ENCODE peak calls at places on chromosomes 16 and 17, in four cellular contexts. Z, K, C and D are unnamed samples.

GRCh38 chr17:47855737-47856136 is 4.8 kb upstream of the SP6 start:
- DNase-seq in K (no peak), C (no peak), Z (no peak), D (no peak)

GRCh38 chr16:74954763-74955162 is 30.2 kb downstream of the WDR59 start:
- DNase-seq in Z (no peak), C (no peak), K (no peak), D (no peak)

GRCh38 chr16:8888951-8889892 is 7.1 kb downstream of the LITAFD start:
- DNase-seq in K (no peak), C (no peak), Z (no peak), D (no peak)

GRCh38 chr16:81836279-81837054 is 57.4 kb downstream of the PLCG2 start:
- DNase-seq in C (no peak), Z (no peak), K (no peak), D (no peak)

GRCh38 chr17:63914471-63914870 is 3.4 kb upstream of the CSHL1 start:
- DNase-seq in K (no peak), Z (no peak), C (no peak), D (no peak)

GRCh38 chr17:40004712-40005111 is 10.5 kb upstream of the CSF3 start:
- DNase-seq in Z (no peak), K (no peak), C (no peak), D (no peak)

GRCh38 chr16:12545792-12546342 is 257.8 kb downstream of the CPPED1 start:
- DNase-seq in K (no peak), C (no peak), Z (no peak), D (no peak)

GRCh38 chr17:61862105-61862574 is 1.2 kb downstream of the BRIP1 start:
- DNase-seq in Z (no peak), C (no peak), K (peak), D (no peak)

GRCh38 chr16:56684926-56685590 is 2.8 kb downstream of the MT1X start:
- DNase-seq in K (no peak), Z (no peak), C (no peak), D (no peak)

GRCh38 chr16:85733155-85733838 is 17.6 kb downstream of the C16orf74 start:
- DNase-seq in Z (no peak), C (no peak), K (no peak), D (peak)

GRCh38 chr17:65515512-65515911 is 45.9 kb downstream of the AXIN2 start:
- DNase-seq in C (no peak), K (peak), Z (no peak), D (no peak)

GRCh38 chr17:3920940-3921852 is 4.9 kb upstream of the P2RX1 start:
- DNase-seq in C (no peak), Z (no peak), K (no peak), D (no peak)

GRCh38 chr17:40548982-40549680 is 16.1 kb downstream of the CCR7 start:
- DNase-seq in K (no peak), Z (no peak), C (peak), D (no peak)

GRCh38 chr17:76672270-76672851 is 28.8 kb upstream of the ST6GALNAC1 start:
- DNase-seq in K (peak), Z (peak), C (no peak), D (no peak)

GRCh38 chr16:67396159-67396774 is 3.0 kb upstream of the TPPP3 start:
- DNase-seq in Z (peak), K (peak), C (peak), D (no peak)

GRCh38 chr17:80516533-80516932 is 28.1 kb upstream of the RPTOR start:
- DNase-seq in K (no peak), C (no peak), Z (no peak), D (no peak)

GRCh38 chr17:12365805-12366204 is 299.9 kb upstream of the MYOCD start:
- DNase-seq in K (no peak), C (no peak), Z (no peak), D (no peak)

GRCh38 chr17:49691086-49691676 is 13.3 kb upstream of the SPOP start:
- DNase-seq in Z (no peak), C (no peak), K (no peak), D (no peak)

GRCh38 chr17:28949185-28950016 is 1.9 kb downstream of the PHF12 start:
- DNase-seq in K (no peak), Z (no peak), C (peak), D (no peak)

GRCh38 chr17:2233441-2233947 is 70.1 kb downstream of the SMG6 start:
- DNase-seq in C (no peak), K (no peak), Z (no peak), D (no peak)

GRCh38 chr17:17030515-17031211 is 11.6 kb upstream of the MPRIP start:
- DNase-seq in Z (no peak), C (no peak), K (no peak), D (no peak)

GRCh38 chr17:74925242-74925641 is 1.2 kb downstream of the OTOP2 start:
- DNase-seq in C (no peak), K (no peak), Z (no peak), D (no peak)

GRCh38 chr16:57997528-57998265 is 2.8 kb downstream of the ZNF319 start:
- DNase-seq in C (no peak), Z (no peak), K (no peak), D (no peak)

GRCh38 chr17:80780381-80781187 is 211.1 kb upstream of the CHMP6 start:
- DNase-seq in K (no peak), C (no peak), Z (no peak), D (no peak)

GRCh38 chr17:78266231-78266631 is 34.8 kb downstream of the TMEM235 start:
- DNase-seq in K (no peak), Z (no peak), C (no peak), D (no peak)